ENCODE peak calls at places on chromosomes 7 and 10, in nine cellular contexts. Z is HuH-7, M is KBM-7, R is GM06990, E is sigmoid colon, C is A549, H is hepatocyte, B is NAMALWA, G is left ventricle myocardium inferior. L is an unnamed sample.
A peak's percentile ranks its signal among the peaks of the same experiment; 100 is the strongest.

GRCh38 chr10:115857856-115858255 is 415.1 kb downstream of the GFRA1 start:
- DNase-seq in E (no peak), H (no peak), R (no peak), Z (no peak), M (no peak), B (no peak), G (no peak), C (no peak), L (no peak)

GRCh38 chr10:34933676-34934075 is 118.6 kb upstream of the PARD3 start:
- DNase-seq in C (no peak), H (no peak), R (no peak), M (no peak), G (peak; percentile 59), B (no peak), Z (no peak), E (peak; percentile 87), L (no peak)

GRCh38 chr7:603152-603941 is 83.7 kb upstream of the PDGFA start:
- DNase-seq in H (no peak), C (no peak), Z (no peak), M (peak; percentile 83), B (no peak), G (no peak), E (no peak), R (no peak), L (no peak)

GRCh38 chr7:105230486-105230885 is 158.2 kb downstream of the SRPK2 start:
- DNase-seq in M (no peak), G (no peak), H (no peak), E (no peak), Z (no peak), C (no peak), R (no peak), B (no peak), L (no peak)

GRCh38 chr10:114755537-114755936 is 66.0 kb upstream of the FHIP2A start:
- DNase-seq in Z (no peak), H (no peak), M (no peak), B (no peak), G (no peak), E (no peak), C (no peak), R (no peak), L (no peak)

GRCh38 chr10:17003151-17003550 is 126.5 kb downstream of the CUBN start:
- DNase-seq in B (no peak), R (no peak), E (no peak), H (peak; percentile 38), C (no peak), G (no peak), M (peak; percentile 84), Z (no peak), L (no peak)

GRCh38 chr7:128755816-128756476 is 16.8 kb downstream of the CALU start:
- DNase-seq in G (no peak), H (no peak), E (peak; percentile 87), C (no peak), R (no peak), B (no peak), M (no peak), Z (no peak), L (no peak)

GRCh38 chr10:77421576-77421975 is 216.0 kb downstream of the KCNMA1 start:
- DNase-seq in Z (no peak), G (no peak), B (no peak), R (no peak), H (no peak), M (no peak), E (no peak), C (no peak), L (no peak)

GRCh38 chr7:115183431-115184057 is 261.6 kb downstream of the MDFIC start:
- DNase-seq in B (no peak), M (peak; percentile 83), H (no peak), C (no peak), G (no peak), Z (no peak), R (no peak), E (no peak), L (no peak)

GRCh38 chr10:79159785-79160184 is 91.0 kb downstream of the ZMIZ1 start:
- DNase-seq in E (peak; percentile 92), M (no peak), R (no peak), G (peak; percentile 76), C (no peak), H (no peak), B (no peak), Z (no peak), L (no peak)

GRCh38 chr10:66604195-66604594 is 321.6 kb upstream of the LRRTM3 start:
- DNase-seq in Z (no peak), H (no peak), G (no peak), R (no peak), M (no peak), E (no peak), B (no peak), C (no peak), L (no peak)